ENCODE peak calls at places on chromosomes 12 and 14, in five cellular contexts. E is cardiac muscle cell, M is pancreas, P is right cardiac atrium, R is GM23338. G is an unnamed sample. For H3K4me1, the result is how much of the 10 kb centered on the place peaks cover.

GRCh38 chr12:126434412-126434811 is 1369.2 kb downstream of the AACS start:
- DNase-seq in E (no peak), M (no peak), P (no peak), R (no peak), G (no peak)

GRCh38 chr12:64782181-64782580 is 23.0 kb upstream of the GNS start:
- DNase-seq in E (no peak), M (no peak), P (no peak), R (no peak), G (no peak)

GRCh38 chr14:24839617-24840203 is 205.7 kb upstream of the GZMB start:
- DNase-seq in E (no peak), M (no peak), P (no peak), R (no peak), G (no peak)

GRCh38 chr14:77322209-77322902 is 1.5 kb downstream of the GSTZ1 start:
- DNase-seq in E (no peak), M (no peak), P (no peak), R (no peak), G (no peak)

GRCh38 chr14:103552811-103553210 is 9.6 kb downstream of the BAG5 start:
- DNase-seq in E (no peak), M (peak), P (no peak), R (no peak), G (no peak)

GRCh38 chr12:67068773-67069450 is 200.2 kb upstream of the CAND1 start:
- DNase-seq in E (peak), M (peak), P (peak), R (peak), G (peak)

GRCh38 chr12:5720405-5721045 is 224.5 kb downstream of the ANO2 start:
- DNase-seq in E (peak), M (no peak), P (no peak), R (no peak), G (no peak)

GRCh38 chr14:69504775-69505174 is 20.2 kb downstream of the PLEKHD1 start:
- DNase-seq in E (no peak), M (peak), P (no peak), R (no peak), G (peak)

GRCh38 chr14:51547260-51547659 is 104.5 kb upstream of the FRMD6 start:
- DNase-seq in E (peak), M (no peak), P (no peak), R (no peak), G (no peak)

GRCh38 chr12:132311201-132311915 is 18.0 kb downstream of the GALNT9 start:
- DNase-seq in E (no peak), M (peak), P (peak), R (no peak), G (no peak)

GRCh38 chr12:95151406-95151805 is 65.9 kb downstream of the FGD6 start:
- DNase-seq in E (no peak), M (no peak), P (no peak), R (no peak), G (no peak)

GRCh38 chr12:19199322-19199721 is 69.8 kb downstream of the PLEKHA5 start:
- DNase-seq in E (no peak), M (no peak), P (no peak), R (no peak), G (no peak)

GRCh38 chr12:96780330-96780729 is 126.7 kb upstream of the NEDD1 start:
- DNase-seq in E (no peak), M (no peak), P (no peak), R (no peak), G (no peak)

GRCh38 chr14:96055753-96056508 is 16.8 kb downstream of the C14orf132 start:
- DNase-seq in E (no peak), M (no peak), P (no peak), R (no peak), G (peak)

GRCh38 chr12:66048843-66049537 is 81.6 kb downstream of the LLPH start:
- DNase-seq in E (no peak), M (no peak), P (no peak), R (no peak), G (no peak)

GRCh38 chr14:76456891-76457586 is 81.1 kb downstream of the ESRRB start:
- DNase-seq in E (no peak), M (no peak), P (no peak), R (no peak), G (no peak)

GRCh38 chr12:132866251-132866828 is 21.1 kb downstream of the CHFR start:
- DNase-seq in E (no peak), M (no peak), P (no peak), R (peak), G (no peak)

GRCh38 chr12:108371801-108372344 is 32.8 kb upstream of the CMKLR1 start:
- DNase-seq in E (no peak), M (no peak), P (no peak), R (no peak), G (no peak)

GRCh38 chr12:94244165-94245133 is 96.1 kb downstream of the PLXNC1 start:
- DNase-seq in E (no peak), M (no peak), P (peak), R (no peak), G (peak)

GRCh38 chr12:90965204-90965603 is 10.2 kb upstream of the CCER1 start:
- DNase-seq in E (no peak), M (no peak), P (no peak), R (no peak), G (no peak)

GRCh38 chr14:21054123-21054767 is 3.4 kb upstream of the RNASE8 start:
- DNase-seq in E (no peak), M (no peak), P (no peak), R (peak), G (no peak)

GRCh38 chr12:93773122-93773871 is 96.1 kb downstream of the CRADD start:
- DNase-seq in E (no peak), M (no peak), P (no peak), R (no peak), G (no peak)

GRCh38 chr12:124928912-124929530 is 14.6 kb upstream of the UBC start:
- DNase-seq in E (no peak), M (no peak), P (no peak), R (no peak), G (peak)

GRCh38 chr12:109621271-109621671 is 47.7 kb downstream of the MVK start:
- DNase-seq in E (no peak), M (no peak), P (no peak), R (no peak), G (no peak)

DNA sequence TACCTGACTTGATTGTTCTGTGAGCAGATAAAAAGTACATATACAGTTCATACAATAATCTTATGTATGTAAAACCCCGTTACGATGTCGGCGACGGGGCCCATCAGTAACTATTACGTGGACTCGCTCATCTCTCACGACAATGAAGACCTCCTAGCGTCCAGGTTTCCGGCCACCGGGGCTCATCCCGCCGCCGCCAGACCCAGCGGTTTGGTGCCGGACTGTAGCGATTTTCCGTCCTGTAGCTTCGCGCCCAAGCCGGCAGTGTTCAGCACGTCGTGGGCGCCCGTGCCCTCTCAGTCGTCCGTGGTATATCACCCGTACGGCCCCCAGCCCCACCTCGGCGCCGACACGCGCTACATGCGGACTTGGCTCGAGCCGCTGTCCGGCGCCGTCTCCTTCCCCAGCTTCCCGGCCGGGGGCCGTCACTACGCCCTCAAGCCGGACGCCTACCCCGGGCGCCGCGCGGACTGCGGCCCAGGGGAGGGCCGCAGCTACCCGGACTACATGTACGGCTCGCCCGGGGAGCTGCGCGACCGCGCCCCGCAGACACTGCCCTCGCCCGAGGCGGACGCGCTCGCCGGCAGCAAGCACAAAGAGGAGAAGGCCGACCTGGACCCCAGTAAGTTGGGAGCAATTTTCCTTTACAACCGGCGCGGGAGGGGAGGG is at the start of gene HOXC9:
- DNase-seq in E (peak), M (no peak), P (no peak), R (no peak), G (no peak)
- H3K4me3 ChIP-seq in E (peak), M (peak), P (peak), R (peak), G (peak)

GRCh38 chr14:61475316-61475715 is 153.9 kb downstream of the PRKCH start:
- DNase-seq in E (peak), M (no peak), P (no peak), R (peak), G (no peak)

GRCh38 chr14:61478971-61479473 is 157.6 kb downstream of the PRKCH start:
- DNase-seq in E (no peak), M (no peak), P (no peak), R (no peak), G (no peak)

GRCh38 chr14:61477845-61478438 is 156.6 kb downstream of the PRKCH start:
- DNase-seq in E (no peak), M (peak), P (peak), R (no peak), G (peak)

GRCh38 chr14:61476105-61476736 is 154.8 kb downstream of the PRKCH start:
- DNase-seq in E (no peak), M (no peak), P (no peak), R (no peak), G (no peak)

GRCh38 chr14:61476737-61477410 is 155.5 kb downstream of the PRKCH start:
- DNase-seq in E (no peak), M (no peak), P (no peak), R (no peak), G (no peak)
- H3K4me1 ChIP-seq in E (under half), M (under half), P (under half), R (under half), G (half or more)

DNA sequence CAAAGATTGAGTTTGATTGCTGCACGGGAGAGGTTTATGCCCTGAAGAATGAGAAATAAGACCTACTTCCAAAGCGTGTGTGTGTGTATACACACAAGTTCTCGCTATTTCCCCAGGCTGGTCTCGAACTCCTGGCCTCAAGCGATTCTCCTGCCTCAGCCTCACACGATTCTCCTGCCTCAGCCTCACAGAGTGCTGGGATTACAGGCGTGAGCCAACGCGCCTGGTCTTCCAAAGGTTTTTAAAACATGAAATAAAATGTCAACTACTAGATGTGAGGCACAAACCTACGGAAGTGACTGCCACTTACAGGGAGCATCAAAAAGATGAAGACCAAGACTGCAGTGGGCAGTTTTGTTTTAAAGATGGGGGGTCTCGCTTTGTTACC is 622 bp upstream of the WASHC3 start:
- DNase-seq in E (no peak), M (no peak), P (no peak), R (no peak), G (peak)
- H3K4me3 ChIP-seq in E (peak), M (peak), P (peak), R (peak), G (peak)

GRCh38 chr14:93957751-93958566 is 18.4 kb downstream of the ASB2 start:
- DNase-seq in E (no peak), M (no peak), P (peak), R (no peak), G (no peak)

GRCh38 chr14:93958567-93959238 is 17.7 kb downstream of the ASB2 start:
- DNase-seq in E (no peak), M (no peak), P (peak), R (no peak), G (no peak)

GRCh38 chr14:93956514-93957332 is 19.6 kb downstream of the ASB2 start:
- DNase-seq in E (peak), M (no peak), P (no peak), R (no peak), G (peak)

GRCh38 chr14:93956082-93956481 is 20.3 kb downstream of the ASB2 start:
- DNase-seq in E (no peak), M (no peak), P (no peak), R (no peak), G (no peak)

DNA sequence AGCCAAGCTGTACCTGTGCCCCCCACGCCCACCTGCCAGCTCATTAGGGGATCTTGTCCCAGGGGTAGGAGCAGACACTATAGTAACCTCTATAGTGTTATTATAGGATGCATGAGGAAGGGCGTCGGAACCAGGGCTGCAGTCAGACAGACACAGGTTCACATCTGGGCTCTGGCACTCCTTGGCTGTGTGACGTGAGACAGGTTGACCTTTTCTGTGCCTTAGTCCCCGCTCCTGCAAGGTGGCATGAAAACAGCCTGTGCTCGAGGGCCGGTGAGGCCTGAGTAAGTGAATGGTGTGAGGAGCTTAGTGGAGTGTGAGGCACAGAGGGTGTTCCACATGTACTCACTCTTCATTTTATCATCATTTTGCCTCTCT is 19.0 kb downstream of the ASB2 start:
- DNase-seq in E (no peak), M (no peak), P (peak), R (no peak), G (no peak)
- H3K4me1 ChIP-seq in E (half or more), M (under half), P (under half), R (under half), G (half or more)

GRCh38 chr12:53988519-53989226 is 3.7 kb downstream of the HOXC10 start:
- DNase-seq in E (no peak), M (no peak), P (no peak), R (no peak), G (no peak)

GRCh38 chr12:53989227-53990113 is 4.5 kb downstream of the HOXC10 start:
- DNase-seq in E (peak), M (no peak), P (no peak), R (peak), G (no peak)

GRCh38 chr12:53992377-53992776 is 7.4 kb downstream of the HOXC10 start:
- DNase-seq in E (no peak), M (no peak), P (no peak), R (no peak), G (no peak)

GRCh38 chr12:53991077-53991460 is 6.1 kb downstream of the HOXC10 start:
- DNase-seq in E (no peak), M (no peak), P (no peak), R (no peak), G (no peak)

GRCh38 chr12:53990311-53991076 is 5.5 kb downstream of the HOXC10 start:
- DNase-seq in E (no peak), M (no peak), P (no peak), R (peak), G (no peak)
- H3K4me3 ChIP-seq in E (no peak), M (no peak), P (no peak), R (no peak), G (no peak)

GRCh38 chr12:12442548-12443071 is 85.7 kb downstream of the BORCS5 start:
- DNase-seq in E (no peak), M (no peak), P (no peak), R (no peak), G (no peak)

GRCh38 chr12:12443482-12443881 is 86.6 kb downstream of the BORCS5 start:
- DNase-seq in E (no peak), M (no peak), P (peak), R (no peak), G (no peak)

GRCh38 chr12:12447837-12448236 is 91.0 kb downstream of the BORCS5 start:
- DNase-seq in E (no peak), M (no peak), P (no peak), R (no peak), G (no peak)

GRCh38 chr12:12445165-12445881 is 88.4 kb downstream of the BORCS5 start:
- DNase-seq in E (no peak), M (no peak), P (no peak), R (no peak), G (no peak)

DNA sequence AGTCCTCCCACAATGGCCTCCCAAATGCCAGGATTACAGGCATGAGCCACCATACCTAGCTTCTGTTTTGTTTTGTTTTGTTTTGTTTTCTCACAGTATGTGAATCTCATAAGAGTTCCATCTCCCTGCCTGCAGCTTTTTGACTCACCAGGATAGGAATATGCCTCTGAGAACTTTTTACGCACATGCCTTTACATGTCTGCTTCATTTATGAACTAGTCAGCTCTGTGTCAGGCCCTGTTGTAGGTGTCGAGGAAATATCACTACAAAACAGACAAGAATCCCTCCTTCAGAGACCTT is 89.0 kb downstream of the BORCS5 start:
- DNase-seq in E (no peak), M (no peak), P (no peak), R (no peak), G (no peak)
- H3K4me1 ChIP-seq in E (under half), M (under half), P (under half), R (under half), G (under half)